ENCODE peak calls at places on chromosomes 16 and 17, in four cellular contexts. One of them, this sample, is unnamed.

GRCh38 chr16:24051125-24051524 is 205.0 kb upstream of the CACNG3 start:
- DNase-seq in spleen: no peak
- DNase-seq in astrocyte: no peak
- DNase-seq in thoracic aorta: no peak
- DNase-seq in this sample: no peak

GRCh38 chr17:80647746-80648145 is 103.1 kb downstream of the RPTOR start:
- DNase-seq in spleen: no peak
- DNase-seq in astrocyte: peak; percentile 95
- DNase-seq in thoracic aorta: no peak
- DNase-seq in this sample: no peak

GRCh38 chr17:55454906-55455474 is 33.4 kb upstream of the MMD start:
- DNase-seq in spleen: no peak
- DNase-seq in astrocyte: peak; percentile 46
- DNase-seq in thoracic aorta: no peak
- DNase-seq in this sample: peak; percentile 90

GRCh38 chr17:62714016-62714777 is 86.7 kb downstream of the MRC2 start:
- DNase-seq in spleen: no peak
- DNase-seq in astrocyte: peak; percentile 69
- DNase-seq in thoracic aorta: no peak
- DNase-seq in this sample: peak; percentile 37

GRCh38 chr17:2841606-2842005 is 45.4 kb downstream of the RAP1GAP2 start:
- DNase-seq in spleen: no peak
- DNase-seq in astrocyte: no peak
- DNase-seq in thoracic aorta: no peak
- DNase-seq in this sample: no peak

GRCh38 chr17:31261596-31261995 is 35.4 kb downstream of the OMG start:
- DNase-seq in spleen: no peak
- DNase-seq in astrocyte: no peak
- DNase-seq in thoracic aorta: no peak
- DNase-seq in this sample: no peak

GRCh38 chr17:56890390-56890789 is 23.5 kb downstream of the TRIM25 start:
- DNase-seq in spleen: no peak
- DNase-seq in astrocyte: no peak
- DNase-seq in thoracic aorta: no peak
- DNase-seq in this sample: no peak

GRCh38 chr17:45394913-45395568 is 37.6 kb downstream of the ARHGAP27 start:
- DNase-seq in spleen: peak; percentile 83
- DNase-seq in astrocyte: peak; percentile 74
- DNase-seq in thoracic aorta: no peak
- DNase-seq in this sample: peak; percentile 46

GRCh38 chr16:2034695-2035430 is 8.2 kb downstream of the NHERF2 start:
- DNase-seq in spleen: no peak
- DNase-seq in astrocyte: no peak
- DNase-seq in thoracic aorta: no peak
- DNase-seq in this sample: no peak
- H3K4me3 ChIP-seq in spleen: peak overlapping the region; percentile 49
- H3K4me3 ChIP-seq in astrocyte: peak overlapping the region; percentile 39
- H3K4me3 ChIP-seq in thoracic aorta: peak overlapping the region; percentile 42
- H3K4me3 ChIP-seq in this sample: no peak overlapping the region

GRCh38 chr16:85197611-85198566 is 85.6 kb upstream of the CIBAR2 start:
- DNase-seq in spleen: peak; percentile 74
- DNase-seq in astrocyte: no peak
- DNase-seq in thoracic aorta: no peak
- DNase-seq in this sample: no peak

GRCh38 chr16:85196976-85197375 is 84.7 kb upstream of the CIBAR2 start:
- DNase-seq in spleen: no peak
- DNase-seq in astrocyte: no peak
- DNase-seq in thoracic aorta: no peak
- DNase-seq in this sample: no peak

GRCh38 chr16:85195271-85195647 is 83.0 kb upstream of the CIBAR2 start:
- DNase-seq in spleen: no peak
- DNase-seq in astrocyte: no peak
- DNase-seq in thoracic aorta: no peak
- DNase-seq in this sample: no peak

GRCh38 chr16:85194528-85195270 is 82.4 kb upstream of the CIBAR2 start:
- DNase-seq in spleen: no peak
- DNase-seq in astrocyte: no peak
- DNase-seq in thoracic aorta: no peak
- DNase-seq in this sample: no peak

DNA sequence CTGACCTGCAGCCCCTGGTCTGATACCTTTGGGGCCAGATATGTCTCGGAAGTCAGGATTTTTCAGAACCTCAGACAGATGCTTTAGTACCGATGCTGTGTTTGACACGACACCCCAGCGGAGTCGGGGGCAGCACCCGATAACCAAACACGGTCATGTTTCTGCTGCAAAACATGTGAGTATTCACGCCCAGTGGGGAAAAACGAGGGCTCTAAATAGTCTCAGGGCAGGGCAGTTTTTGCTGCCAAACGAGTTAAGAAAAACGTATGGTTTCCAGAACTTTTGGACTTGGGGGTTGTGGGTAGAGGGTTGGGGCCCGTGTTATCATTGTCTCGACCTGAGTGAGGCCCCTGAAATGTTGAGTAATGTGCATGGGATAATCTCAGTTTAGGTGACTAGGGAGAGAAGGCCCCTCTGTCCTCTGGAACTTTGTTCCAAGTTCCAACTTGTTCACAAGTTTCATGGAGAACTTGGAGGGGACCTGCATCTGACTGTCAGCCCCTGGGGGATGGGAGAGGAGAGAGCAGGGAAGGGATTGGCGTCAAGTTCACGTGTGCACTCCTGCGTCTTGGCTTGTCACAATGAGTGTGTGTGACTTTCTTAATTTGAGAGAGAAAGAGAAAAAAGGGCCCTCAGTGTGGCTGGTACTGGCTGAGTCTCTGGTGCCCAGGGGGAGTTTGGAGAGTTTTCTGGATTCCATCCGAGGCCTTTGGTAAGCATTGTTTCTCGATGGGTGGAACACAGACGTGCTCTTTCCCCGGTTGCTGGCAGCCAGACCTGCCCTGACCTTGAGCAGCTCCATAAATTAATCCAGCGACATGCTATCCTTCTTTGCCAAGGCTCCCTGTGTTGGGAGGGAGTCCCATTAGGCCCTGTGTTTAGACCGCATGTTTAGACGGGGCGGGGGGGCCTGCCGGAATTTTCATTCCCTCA is 83.9 kb upstream of the CIBAR2 start:
- DNase-seq in spleen: no peak
- DNase-seq in astrocyte: no peak
- DNase-seq in thoracic aorta: no peak
- DNase-seq in this sample: no peak
- H3K4me3 ChIP-seq in spleen: no peak overlapping the region
- H3K4me3 ChIP-seq in astrocyte: no peak overlapping the region
- H3K4me3 ChIP-seq in thoracic aorta: no peak overlapping the region
- H3K4me3 ChIP-seq in this sample: no peak overlapping the region

DNA sequence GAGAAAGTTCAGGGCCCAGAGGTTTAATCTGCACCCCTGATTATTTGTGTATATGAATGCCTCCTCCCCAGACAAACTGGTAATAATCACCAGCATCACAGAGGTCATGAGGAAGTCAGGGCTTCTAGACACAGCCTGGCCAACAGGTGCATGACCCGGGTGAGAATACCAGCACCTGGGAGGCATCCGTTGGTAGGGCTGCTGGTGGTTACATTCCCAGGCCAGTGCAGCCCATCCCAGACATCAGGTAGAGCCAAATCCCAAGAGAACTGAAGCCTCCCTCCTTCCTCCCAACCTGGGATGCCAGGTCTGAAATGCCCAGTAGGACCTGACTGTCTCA is 7.2 kb downstream of the TBX2 start:
- DNase-seq in spleen: peak; percentile 56
- DNase-seq in astrocyte: no peak
- DNase-seq in thoracic aorta: no peak
- DNase-seq in this sample: no peak
- H3K4me3 ChIP-seq in spleen: peak overlapping the region; percentile 75
- H3K4me3 ChIP-seq in astrocyte: no peak overlapping the region
- H3K4me3 ChIP-seq in thoracic aorta: no peak overlapping the region
- H3K4me3 ChIP-seq in this sample: no peak overlapping the region

GRCh38 chr16:67448580-67448979 is 17.7 kb downstream of the HSD11B2 start:
- DNase-seq in spleen: no peak
- DNase-seq in astrocyte: no peak
- DNase-seq in thoracic aorta: no peak
- DNase-seq in this sample: no peak

GRCh38 chr16:67445441-67445912 is 14.6 kb downstream of the HSD11B2 start:
- DNase-seq in spleen: no peak
- DNase-seq in astrocyte: no peak
- DNase-seq in thoracic aorta: no peak
- DNase-seq in this sample: no peak

GRCh38 chr16:67447508-67448076 is 16.7 kb downstream of the HSD11B2 start:
- DNase-seq in spleen: no peak
- DNase-seq in astrocyte: no peak
- DNase-seq in thoracic aorta: no peak
- DNase-seq in this sample: peak; percentile 19

GRCh38 chr16:67445913-67446907 is 15.3 kb downstream of the HSD11B2 start:
- DNase-seq in spleen: no peak
- DNase-seq in astrocyte: no peak
- DNase-seq in thoracic aorta: no peak
- DNase-seq in this sample: no peak

GRCh38 chr16:67446968-67447507 is 16.1 kb downstream of the HSD11B2 start:
- DNase-seq in spleen: no peak
- DNase-seq in astrocyte: no peak
- DNase-seq in thoracic aorta: no peak
- DNase-seq in this sample: no peak
- H3K4me3 ChIP-seq in spleen: no peak overlapping the region
- H3K4me3 ChIP-seq in astrocyte: no peak overlapping the region
- H3K4me3 ChIP-seq in thoracic aorta: no peak overlapping the region
- H3K4me3 ChIP-seq in this sample: no peak overlapping the region

GRCh38 chr16:17258848-17259713 is 211.7 kb downstream of the XYLT1 start:
- DNase-seq in spleen: peak; percentile 79
- DNase-seq in astrocyte: no peak
- DNase-seq in thoracic aorta: no peak
- DNase-seq in this sample: no peak
- H3K4me3 ChIP-seq in spleen: peak overlapping the region; percentile 52
- H3K4me3 ChIP-seq in astrocyte: no peak overlapping the region
- H3K4me3 ChIP-seq in thoracic aorta: peak overlapping the region; percentile 30
- H3K4me3 ChIP-seq in this sample: no peak overlapping the region

GRCh38 chr17:77456271-77456950 is 315.6 kb downstream of the SEC14L1 start:
- DNase-seq in spleen: peak; percentile 79
- DNase-seq in astrocyte: no peak
- DNase-seq in thoracic aorta: no peak
- DNase-seq in this sample: no peak
- H3K4me3 ChIP-seq in spleen: peak overlapping the region; percentile 81
- H3K4me3 ChIP-seq in astrocyte: no peak overlapping the region
- H3K4me3 ChIP-seq in thoracic aorta: no peak overlapping the region
- H3K4me3 ChIP-seq in this sample: no peak overlapping the region

This sample was measured in bronchial epithelial cell.